ENCODE peak calls at places on chromosomes 1 and 21, in five cellular contexts. One of them, this sample, is unnamed.

GRCh38 chr1:31227891-31228290 is 11.8 kb downstream of the NKAIN1 start:
- DNase-seq in breast epithelium: no peak
- DNase-seq in GM12878: no peak
- DNase-seq in body of pancreas: no peak
- DNase-seq in transverse colon: no peak
- DNase-seq in this sample: no peak

GRCh38 chr1:6157132-6157527 is 23.0 kb downstream of the CHD5 start:
- DNase-seq in breast epithelium: no peak
- DNase-seq in GM12878: no peak
- DNase-seq in body of pancreas: no peak
- DNase-seq in transverse colon: no peak
- DNase-seq in this sample: no peak

GRCh38 chr1:227774051-227774720 is 39.0 kb downstream of the SNAP47 start:
- DNase-seq in breast epithelium: no peak
- DNase-seq in GM12878: no peak
- DNase-seq in body of pancreas: no peak
- DNase-seq in transverse colon: no peak
- DNase-seq in this sample: no peak

GRCh38 chr1:154664331-154664730 is 56.3 kb upstream of the ADAR start:
- DNase-seq in breast epithelium: no peak
- DNase-seq in GM12878: no peak
- DNase-seq in body of pancreas: no peak
- DNase-seq in transverse colon: no peak
- DNase-seq in this sample: no peak

GRCh38 chr1:221759436-221759835 is 17.5 kb upstream of the DUSP10 start:
- DNase-seq in breast epithelium: no peak
- DNase-seq in GM12878: no peak
- DNase-seq in body of pancreas: no peak
- DNase-seq in transverse colon: no peak
- DNase-seq in this sample: no peak

GRCh38 chr1:156371553-156372264 is 2.7 kb downstream of the RHBG start:
- DNase-seq in breast epithelium: no peak
- DNase-seq in GM12878: no peak
- DNase-seq in body of pancreas: no peak
- DNase-seq in transverse colon: no peak
- DNase-seq in this sample: no peak

GRCh38 chr1:24254783-24255182 is 64.4 kb upstream of the GRHL3 start:
- DNase-seq in breast epithelium: no peak
- DNase-seq in GM12878: no peak
- DNase-seq in body of pancreas: no peak
- DNase-seq in transverse colon: no peak
- DNase-seq in this sample: no peak

GRCh38 chr1:3698660-3699408 is 46.5 kb downstream of the TP73 start:
- DNase-seq in breast epithelium: no peak
- DNase-seq in GM12878: no peak
- DNase-seq in body of pancreas: no peak
- DNase-seq in transverse colon: no peak
- DNase-seq in this sample: no peak

GRCh38 chr1:234262007-234262753 is 111.1 kb upstream of the COA6 start:
- DNase-seq in breast epithelium: no peak
- DNase-seq in GM12878: no peak
- DNase-seq in body of pancreas: peak
- DNase-seq in transverse colon: no peak
- DNase-seq in this sample: peak

GRCh38 chr1:151805066-151805820 is at the start of gene LINGO4:
- DNase-seq in breast epithelium: no peak
- DNase-seq in GM12878: no peak
- DNase-seq in body of pancreas: no peak
- DNase-seq in transverse colon: no peak
- DNase-seq in this sample: peak

GRCh38 chr1:55716610-55717009 is 501.4 kb upstream of the USP24 start:
- DNase-seq in breast epithelium: no peak
- DNase-seq in GM12878: no peak
- DNase-seq in body of pancreas: no peak
- DNase-seq in transverse colon: no peak
- DNase-seq in this sample: no peak

GRCh38 chr1:50427818-50428779 is 4.9 kb upstream of the DMRTA2 start:
- DNase-seq in breast epithelium: no peak
- DNase-seq in GM12878: no peak
- DNase-seq in body of pancreas: no peak
- DNase-seq in transverse colon: no peak
- DNase-seq in this sample: no peak

GRCh38 chr1:87905651-87906050 is 577.0 kb downstream of the LMO4 start:
- DNase-seq in breast epithelium: no peak
- DNase-seq in GM12878: no peak
- DNase-seq in body of pancreas: no peak
- DNase-seq in transverse colon: no peak
- DNase-seq in this sample: no peak

GRCh38 chr1:245953876-245954660 is 553.0 kb downstream of the SMYD3 start:
- DNase-seq in breast epithelium: no peak
- DNase-seq in GM12878: peak
- DNase-seq in body of pancreas: no peak
- DNase-seq in transverse colon: no peak
- DNase-seq in this sample: no peak

GRCh38 chr1:32978854-32979253 is 14.2 kb upstream of the RNF19B start:
- DNase-seq in breast epithelium: no peak
- DNase-seq in GM12878: no peak
- DNase-seq in body of pancreas: no peak
- DNase-seq in transverse colon: no peak
- DNase-seq in this sample: no peak

GRCh38 chr1:229158317-229159294 is 112.3 kb upstream of the RAB4A start:
- DNase-seq in breast epithelium: no peak
- DNase-seq in GM12878: no peak
- DNase-seq in body of pancreas: no peak
- DNase-seq in transverse colon: no peak
- DNase-seq in this sample: peak

GRCh38 chr1:209899948-209900347 is 38.1 kb upstream of the SYT14 start:
- DNase-seq in breast epithelium: no peak
- DNase-seq in GM12878: no peak
- DNase-seq in body of pancreas: no peak
- DNase-seq in transverse colon: no peak
- DNase-seq in this sample: no peak

GRCh38 chr21:44892536-44893277 is 19.2 kb upstream of the PTTG1IP start:
- DNase-seq in breast epithelium: no peak
- DNase-seq in GM12878: no peak
- DNase-seq in body of pancreas: peak
- DNase-seq in transverse colon: peak
- DNase-seq in this sample: no peak

GRCh38 chr21:46454634-46455390 is 3.9 kb upstream of the DIP2A start:
- DNase-seq in breast epithelium: no peak
- DNase-seq in GM12878: no peak
- DNase-seq in body of pancreas: no peak
- DNase-seq in transverse colon: no peak
- DNase-seq in this sample: no peak

GRCh38 chr1:99180915-99181314 is 83.4 kb upstream of the PLPPR4 start:
- DNase-seq in breast epithelium: no peak
- DNase-seq in GM12878: no peak
- DNase-seq in body of pancreas: no peak
- DNase-seq in transverse colon: no peak
- DNase-seq in this sample: no peak

GRCh38 chr1:155893389-155894142 is 17.6 kb downstream of the RIT1 start:
- DNase-seq in breast epithelium: no peak
- DNase-seq in GM12878: no peak
- DNase-seq in body of pancreas: no peak
- DNase-seq in transverse colon: no peak
- DNase-seq in this sample: peak

GRCh38 chr1:88291902-88292301 is 392.2 kb upstream of the PKN2 start:
- DNase-seq in breast epithelium: no peak
- DNase-seq in GM12878: no peak
- DNase-seq in body of pancreas: peak
- DNase-seq in transverse colon: no peak
- DNase-seq in this sample: no peak

GRCh38 chr21:44946254-44947041 is 6.6 kb downstream of the SLX9 start:
- DNase-seq in breast epithelium: peak
- DNase-seq in GM12878: no peak
- DNase-seq in body of pancreas: peak
- DNase-seq in transverse colon: no peak
- DNase-seq in this sample: no peak

GRCh38 chr1:234564035-234565029 is 45.6 kb downstream of the IRF2BP2 start:
- DNase-seq in breast epithelium: peak
- DNase-seq in GM12878: no peak
- DNase-seq in body of pancreas: peak
- DNase-seq in transverse colon: no peak
- DNase-seq in this sample: peak

GRCh38 chr1:154999651-155000474 is 2.7 kb upstream of the ZBTB7B start:
- DNase-seq in breast epithelium: no peak
- DNase-seq in GM12878: no peak
- DNase-seq in body of pancreas: peak
- DNase-seq in transverse colon: peak
- DNase-seq in this sample: peak

GRCh38 chr1:205976708-205977107 is 26.5 kb downstream of the RAB7B start:
- DNase-seq in breast epithelium: no peak
- DNase-seq in GM12878: no peak
- DNase-seq in body of pancreas: peak
- DNase-seq in transverse colon: no peak
- DNase-seq in this sample: no peak

GRCh38 chr1:170910273-170910672 is 25.1 kb upstream of the MROH9 start:
- DNase-seq in breast epithelium: no peak
- DNase-seq in GM12878: no peak
- DNase-seq in body of pancreas: no peak
- DNase-seq in transverse colon: no peak
- DNase-seq in this sample: no peak

GRCh38 chr1:107942829-107943228 is 22.2 kb downstream of the VAV3 start:
- DNase-seq in breast epithelium: no peak
- DNase-seq in GM12878: no peak
- DNase-seq in body of pancreas: no peak
- DNase-seq in transverse colon: no peak
- DNase-seq in this sample: no peak

GRCh38 chr21:35206141-35207125 is 157.3 kb upstream of the RUNX1 start:
- DNase-seq in breast epithelium: peak
- DNase-seq in GM12878: no peak
- DNase-seq in body of pancreas: peak
- DNase-seq in transverse colon: peak
- DNase-seq in this sample: no peak

GRCh38 chr1:161934278-161934608 is 89.4 kb downstream of the OLFML2B start:
- DNase-seq in breast epithelium: no peak
- DNase-seq in GM12878: no peak
- DNase-seq in body of pancreas: no peak
- DNase-seq in transverse colon: no peak
- DNase-seq in this sample: no peak

GRCh38 chr1:84164567-84165021 is 20.5 kb downstream of the PRKACB start:
- DNase-seq in breast epithelium: no peak
- DNase-seq in GM12878: no peak
- DNase-seq in body of pancreas: no peak
- DNase-seq in transverse colon: no peak
- DNase-seq in this sample: no peak

GRCh38 chr1:84164156-84164555 is 20.1 kb downstream of the PRKACB start:
- DNase-seq in breast epithelium: no peak
- DNase-seq in GM12878: no peak
- DNase-seq in body of pancreas: no peak
- DNase-seq in transverse colon: no peak
- DNase-seq in this sample: no peak

GRCh38 chr1:84168783-84169182 is 24.7 kb downstream of the PRKACB start:
- DNase-seq in breast epithelium: no peak
- DNase-seq in GM12878: no peak
- DNase-seq in body of pancreas: no peak
- DNase-seq in transverse colon: no peak
- DNase-seq in this sample: no peak

GRCh38 chr1:84165566-84165965 is 21.5 kb downstream of the PRKACB start:
- DNase-seq in breast epithelium: no peak
- DNase-seq in GM12878: no peak
- DNase-seq in body of pancreas: no peak
- DNase-seq in transverse colon: no peak
- DNase-seq in this sample: no peak

GRCh38 chr1:84166797-84167196 is 22.7 kb downstream of the PRKACB start:
- DNase-seq in breast epithelium: no peak
- DNase-seq in GM12878: no peak
- DNase-seq in body of pancreas: no peak
- DNase-seq in transverse colon: no peak
- DNase-seq in this sample: no peak
- H3K4me3 ChIP-seq in breast epithelium: no peak
- H3K4me3 ChIP-seq in GM12878: no peak
- H3K4me3 ChIP-seq in body of pancreas: no peak
- H3K4me3 ChIP-seq in transverse colon: no peak
- H3K4me3 ChIP-seq in this sample: no peak

GRCh38 chr1:182086620-182087019 is 25.1 kb upstream of the ZNF648 start:
- DNase-seq in breast epithelium: no peak
- DNase-seq in GM12878: no peak
- DNase-seq in body of pancreas: no peak
- DNase-seq in transverse colon: no peak
- DNase-seq in this sample: no peak

GRCh38 chr1:182085726-182086125 is 24.2 kb upstream of the ZNF648 start:
- DNase-seq in breast epithelium: no peak
- DNase-seq in GM12878: no peak
- DNase-seq in body of pancreas: no peak
- DNase-seq in transverse colon: no peak
- DNase-seq in this sample: no peak

GRCh38 chr1:182086136-182086535 is 24.6 kb upstream of the ZNF648 start:
- DNase-seq in breast epithelium: no peak
- DNase-seq in GM12878: no peak
- DNase-seq in body of pancreas: no peak
- DNase-seq in transverse colon: no peak
- DNase-seq in this sample: no peak

GRCh38 chr1:182083851-182084486 is 22.5 kb upstream of the ZNF648 start:
- DNase-seq in breast epithelium: no peak
- DNase-seq in GM12878: no peak
- DNase-seq in body of pancreas: no peak
- DNase-seq in transverse colon: peak
- DNase-seq in this sample: no peak

GRCh38 chr1:182084487-182085316 is 23.2 kb upstream of the ZNF648 start:
- DNase-seq in breast epithelium: peak
- DNase-seq in GM12878: no peak
- DNase-seq in body of pancreas: peak
- DNase-seq in transverse colon: peak
- DNase-seq in this sample: peak
- TF ChIP-seq CTCF in breast epithelium: peak
- TF ChIP-seq CTCF in GM12878: peak
- TF ChIP-seq CTCF in body of pancreas: peak
- TF ChIP-seq CTCF in transverse colon: peak
- TF ChIP-seq CTCF in this sample: peak

DNA sequence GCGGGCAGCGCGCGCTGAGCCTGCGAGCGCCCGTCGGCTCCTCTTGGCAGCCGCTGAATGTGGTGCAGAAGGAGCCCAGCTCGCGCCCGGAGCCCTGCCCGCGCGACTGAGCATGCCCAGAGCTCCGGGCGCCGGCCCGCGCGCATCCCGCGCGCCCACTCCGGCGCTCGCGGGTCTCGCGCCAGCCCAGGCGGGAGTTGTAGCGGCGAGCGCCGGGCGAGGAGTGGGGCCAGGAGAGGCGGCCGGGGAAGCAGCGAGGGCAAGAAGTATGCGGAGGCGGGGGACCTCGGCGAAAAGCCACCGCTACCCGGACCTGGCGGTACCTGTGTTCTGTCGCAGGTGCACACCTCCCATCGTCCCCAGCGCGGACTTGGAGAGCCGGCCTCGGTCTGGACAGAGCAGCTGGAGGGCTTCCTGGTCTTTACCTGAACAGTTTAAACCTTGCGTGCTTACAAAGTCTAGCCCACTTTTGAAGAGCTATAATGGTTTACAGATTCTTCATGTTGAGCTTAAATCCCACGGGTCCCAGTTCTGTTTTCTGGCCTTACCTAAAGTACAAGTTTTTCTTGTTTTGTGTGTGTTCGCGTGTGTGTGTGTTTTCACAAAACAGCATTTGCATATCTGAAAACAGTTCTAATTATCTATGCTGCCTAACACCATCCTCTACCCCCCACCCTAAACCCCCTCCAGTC is at the start of gene DDAH1:
- DNase-seq in breast epithelium: peak
- DNase-seq in GM12878: no peak
- DNase-seq in body of pancreas: peak
- DNase-seq in transverse colon: peak
- DNase-seq in this sample: peak
- TF ChIP-seq POLR2A in breast epithelium: no peak
- TF ChIP-seq POLR2A in GM12878: no peak
- TF ChIP-seq POLR2A in body of pancreas: peak
- TF ChIP-seq POLR2A in transverse colon: no peak
- TF ChIP-seq POLR2A in this sample: no peak

GRCh38 chr1:180096584-180097318 is 57.9 kb upstream of the QSOX1 start:
- DNase-seq in breast epithelium: no peak
- DNase-seq in GM12878: no peak
- DNase-seq in body of pancreas: no peak
- DNase-seq in transverse colon: no peak
- DNase-seq in this sample: no peak
- H3K4me3 ChIP-seq in breast epithelium: no peak
- H3K4me3 ChIP-seq in GM12878: no peak
- H3K4me3 ChIP-seq in body of pancreas: no peak
- H3K4me3 ChIP-seq in transverse colon: no peak
- H3K4me3 ChIP-seq in this sample: no peak